ENCODE peak calls at places on chromosomes 6 and 20, in seven cellular contexts. One of them, this sample, is unnamed.

GRCh38 chr6:21098134-21098533 is 495.4 kb upstream of the SOX4 start:
- DNase-seq in sciatic nerve: no peak
- DNase-seq in fibroblast of the aortic adventitia: no peak
- DNase-seq in small intestine: no peak
- DNase-seq in A549: no peak
- DNase-seq in anterior cingulate cortex: no peak
- DNase-seq in NCI-H748 treated with DMSO at 0.1 percent for 48 hours: no peak
- DNase-seq in this sample: no peak

GRCh38 chr6:21845018-21845417 is 251.5 kb downstream of the SOX4 start:
- DNase-seq in sciatic nerve: no peak
- DNase-seq in fibroblast of the aortic adventitia: peak; percentile 18
- DNase-seq in small intestine: no peak
- DNase-seq in A549: no peak
- DNase-seq in anterior cingulate cortex: no peak
- DNase-seq in NCI-H748 treated with DMSO at 0.1 percent for 48 hours: no peak
- DNase-seq in this sample: no peak

GRCh38 chr20:2829376-2829775 is 11.1 kb downstream of the PCED1A start:
- DNase-seq in sciatic nerve: no peak
- DNase-seq in fibroblast of the aortic adventitia: no peak
- DNase-seq in small intestine: no peak
- DNase-seq in A549: no peak
- DNase-seq in anterior cingulate cortex: no peak
- DNase-seq in NCI-H748 treated with DMSO at 0.1 percent for 48 hours: no peak
- DNase-seq in this sample: no peak

GRCh38 chr6:106116125-106116524 is 30.0 kb downstream of the PRDM1 start:
- DNase-seq in sciatic nerve: no peak
- DNase-seq in fibroblast of the aortic adventitia: peak; percentile 65
- DNase-seq in small intestine: no peak
- DNase-seq in A549: no peak
- DNase-seq in anterior cingulate cortex: no peak
- DNase-seq in NCI-H748 treated with DMSO at 0.1 percent for 48 hours: no peak
- DNase-seq in this sample: peak; percentile 33

GRCh38 chr6:107618672-107619071 is 128.8 kb downstream of the SOBP start:
- DNase-seq in sciatic nerve: no peak
- DNase-seq in fibroblast of the aortic adventitia: no peak
- DNase-seq in small intestine: peak; percentile 65
- DNase-seq in A549: no peak
- DNase-seq in anterior cingulate cortex: no peak
- DNase-seq in NCI-H748 treated with DMSO at 0.1 percent for 48 hours: no peak
- DNase-seq in this sample: no peak

GRCh38 chr6:130185658-130186057 is 37.1 kb downstream of the SAMD3 start:
- DNase-seq in sciatic nerve: no peak
- DNase-seq in fibroblast of the aortic adventitia: no peak
- DNase-seq in small intestine: no peak
- DNase-seq in A549: no peak
- DNase-seq in anterior cingulate cortex: no peak
- DNase-seq in NCI-H748 treated with DMSO at 0.1 percent for 48 hours: no peak
- DNase-seq in this sample: no peak

GRCh38 chr6:166559662-166560061 is 26.8 kb downstream of the RAMACL start:
- DNase-seq in sciatic nerve: no peak
- DNase-seq in fibroblast of the aortic adventitia: no peak
- DNase-seq in small intestine: no peak
- DNase-seq in A549: no peak
- DNase-seq in anterior cingulate cortex: no peak
- DNase-seq in NCI-H748 treated with DMSO at 0.1 percent for 48 hours: no peak
- DNase-seq in this sample: no peak

GRCh38 chr6:5776104-5776503 is 230.6 kb downstream of the NRN1 start:
- DNase-seq in sciatic nerve: no peak
- DNase-seq in fibroblast of the aortic adventitia: no peak
- DNase-seq in small intestine: no peak
- DNase-seq in A549: no peak
- DNase-seq in anterior cingulate cortex: no peak
- DNase-seq in NCI-H748 treated with DMSO at 0.1 percent for 48 hours: no peak
- DNase-seq in this sample: no peak

GRCh38 chr20:58523072-58523681 is 8.0 kb upstream of the APCDD1L start:
- DNase-seq in sciatic nerve: no peak
- DNase-seq in fibroblast of the aortic adventitia: peak; percentile 79
- DNase-seq in small intestine: peak; percentile 23
- DNase-seq in A549: no peak
- DNase-seq in anterior cingulate cortex: no peak
- DNase-seq in NCI-H748 treated with DMSO at 0.1 percent for 48 hours: no peak
- DNase-seq in this sample: no peak

GRCh38 chr6:28794175-28795002 is 129.4 kb downstream of the TRIM27 start:
- DNase-seq in sciatic nerve: no peak
- DNase-seq in fibroblast of the aortic adventitia: peak; percentile 43
- DNase-seq in small intestine: peak; percentile 5
- DNase-seq in A549: peak; percentile 68
- DNase-seq in anterior cingulate cortex: no peak
- DNase-seq in NCI-H748 treated with DMSO at 0.1 percent for 48 hours: peak; percentile 64
- DNase-seq in this sample: no peak

GRCh38 chr6:90445533-90446108 is 141.3 kb downstream of the MAP3K7 start:
- DNase-seq in sciatic nerve: no peak
- DNase-seq in fibroblast of the aortic adventitia: no peak
- DNase-seq in small intestine: no peak
- DNase-seq in A549: no peak
- DNase-seq in anterior cingulate cortex: no peak
- DNase-seq in NCI-H748 treated with DMSO at 0.1 percent for 48 hours: no peak
- DNase-seq in this sample: no peak

GRCh38 chr6:17820055-17820454 is 113.3 kb upstream of the NUP153 start:
- DNase-seq in sciatic nerve: no peak
- DNase-seq in fibroblast of the aortic adventitia: no peak
- DNase-seq in small intestine: no peak
- DNase-seq in A549: peak; percentile 54
- DNase-seq in anterior cingulate cortex: no peak
- DNase-seq in NCI-H748 treated with DMSO at 0.1 percent for 48 hours: peak; percentile 28
- DNase-seq in this sample: no peak

GRCh38 chr20:3172933-3173581 is at the start of gene LZTS3:
- DNase-seq in sciatic nerve: peak; percentile 89
- DNase-seq in fibroblast of the aortic adventitia: peak; percentile 22
- DNase-seq in small intestine: peak; percentile 47
- DNase-seq in A549: peak; percentile 62
- DNase-seq in anterior cingulate cortex: peak; percentile 66
- DNase-seq in NCI-H748 treated with DMSO at 0.1 percent for 48 hours: peak; percentile 78
- DNase-seq in this sample: peak; percentile 88

GRCh38 chr6:145360865-145361264 is 374.5 kb downstream of the EPM2A start:
- DNase-seq in sciatic nerve: no peak
- DNase-seq in fibroblast of the aortic adventitia: no peak
- DNase-seq in small intestine: no peak
- DNase-seq in A549: peak; percentile 2
- DNase-seq in anterior cingulate cortex: no peak
- DNase-seq in NCI-H748 treated with DMSO at 0.1 percent for 48 hours: no peak
- DNase-seq in this sample: no peak